ENCODE peak calls at places on chromosomes 5 and 9, in six cellular contexts. K, L, E, O, A and P are unnamed samples. For H3K27me3, the result is how much of the 10 kb centered on the place peaks cover.

GRCh38 chr5:150641006-150641570 is 628 bp downstream of the SYNPO start:
- DNase-seq in A (peak), L (no peak), O (no peak), K (no peak), E (no peak), P (peak)

GRCh38 chr5:72183231-72183630 is 76.0 kb downstream of the MAP1B start:
- DNase-seq in A (peak), O (no peak), L (no peak), E (no peak), K (no peak), P (no peak)

GRCh38 chr5:95382843-95383242 is 8.3 kb upstream of the FAM81B start:
- DNase-seq in A (no peak), E (no peak), L (no peak), K (no peak), O (no peak), P (no peak)

GRCh38 chr5:112689510-112689909 is 48.2 kb upstream of the APC start:
- DNase-seq in L (no peak), O (no peak), A (no peak), K (no peak), E (no peak), P (no peak)

GRCh38 chr5:1011226-1011631 is 2.6 kb downstream of the NKD2 start:
- DNase-seq in A (peak), K (no peak), O (peak), L (no peak), E (no peak), P (no peak)

GRCh38 chr5:122156724-122157325 is 27.5 kb downstream of the ZNF474 start:
- DNase-seq in L (peak), O (no peak), K (no peak), E (no peak), A (peak), P (no peak)

GRCh38 chr9:33024126-33024965 is 727 bp upstream of the DNAJA1 start:
- DNase-seq in O (peak), L (peak), A (peak), K (no peak), E (no peak), P (no peak)

GRCh38 chr5:89930591-89931383 is 478.8 kb downstream of the CETN3 start:
- DNase-seq in O (no peak), K (peak), A (no peak), L (peak), E (no peak), P (no peak)

GRCh38 chr5:53972314-53972713 is 338.1 kb downstream of the ARL15 start:
- DNase-seq in E (no peak), O (no peak), L (no peak), K (no peak), A (no peak), P (no peak)

GRCh38 chr5:64301566-64301965 is 135.9 kb downstream of the RNF180 start:
- DNase-seq in A (no peak), K (no peak), E (no peak), O (no peak), L (no peak), P (no peak)

GRCh38 chr5:22572941-22573340 is 280.2 kb downstream of the CDH12 start:
- DNase-seq in A (no peak), E (no peak), K (no peak), L (no peak), O (no peak), P (no peak)

GRCh38 chr5:58934629-58935097 is 351.8 kb downstream of the RAB3C start:
- DNase-seq in L (no peak), O (no peak), K (no peak), E (no peak), A (no peak), P (no peak)

GRCh38 chr5:74392698-74393431 is 247.7 kb downstream of the ENC1 start:
- DNase-seq in K (no peak), L (no peak), E (no peak), A (no peak), O (no peak), P (no peak)

GRCh38 chr9:86637515-86637914 is 283.3 kb upstream of the TUT7 start:
- DNase-seq in K (no peak), L (no peak), E (peak), A (peak), O (no peak), P (peak)

GRCh38 chr5:172010278-172010677 is 3.8 kb upstream of the FBXW11 start:
- DNase-seq in O (no peak), A (peak), L (no peak), E (no peak), K (no peak), P (no peak)

GRCh38 chr9:3708751-3709150 is 182.9 kb upstream of the RFX3 start:
- DNase-seq in E (no peak), O (no peak), L (no peak), A (no peak), K (no peak), P (no peak)

GRCh38 chr9:70010015-70010414 is 33.6 kb upstream of the MAMDC2 start:
- DNase-seq in E (no peak), O (no peak), A (no peak), L (no peak), K (no peak), P (no peak)

GRCh38 chr5:143349127-143349526 is 54.4 kb downstream of the NR3C1 start:
- DNase-seq in A (no peak), L (no peak), K (no peak), E (no peak), O (no peak), P (no peak)

GRCh38 chr5:128290152-128290858 is 206.7 kb downstream of the SLC12A2 start:
- DNase-seq in O (no peak), E (no peak), A (no peak), K (no peak), L (no peak), P (no peak)

GRCh38 chr5:145811834-145812625 is 23.1 kb downstream of the PRELID2 start:
- DNase-seq in E (no peak), O (no peak), K (no peak), L (no peak), A (peak), P (no peak)

GRCh38 chr9:34158362-34158869 is 20.4 kb upstream of the UBAP1 start:
- DNase-seq in L (no peak), A (no peak), O (no peak), K (peak), E (no peak), P (no peak)

GRCh38 chr5:137344723-137345322 is 154.3 kb downstream of the SPOCK1 start:
- DNase-seq in E (peak), O (peak), L (peak), A (peak), K (peak), P (peak)

GRCh38 chr5:164688437-164688836 is 1183.0 kb downstream of the MAT2B start:
- DNase-seq in E (no peak), L (no peak), A (peak), K (no peak), O (no peak), P (no peak)

GRCh38 chr9:113919422-113919821 is 43.3 kb downstream of the ZNF618 start:
- DNase-seq in L (no peak), A (no peak), O (no peak), E (peak), K (no peak), P (no peak)

GRCh38 chr9:106921341-106921899 is 58.5 kb downstream of the ZNF462 start:
- DNase-seq in L (peak), A (peak), O (peak), E (no peak), K (peak), P (peak)

GRCh38 chr9:134937566-134938345 is 20.0 kb upstream of the FCN1 start:
- DNase-seq in K (no peak), O (no peak), E (no peak), L (no peak), A (no peak), P (no peak)

GRCh38 chr5:35031276-35031675 is 16.5 kb downstream of the AGXT2 start:
- DNase-seq in L (no peak), A (no peak), O (no peak), E (no peak), K (no peak), P (no peak)

GRCh38 chr5:78889759-78890158 is 95.4 kb downstream of the ARSB start:
- DNase-seq in A (no peak), L (no peak), O (no peak), E (no peak), K (no peak), P (no peak)

GRCh38 chr5:121152411-121152810 is 688.3 kb downstream of the PRR16 start:
- DNase-seq in E (no peak), L (no peak), O (no peak), A (no peak), K (no peak), P (no peak)

GRCh38 chr5:64653776-64654175 is 36.5 kb upstream of the SHISAL2B start:
- DNase-seq in K (no peak), O (no peak), A (no peak), L (no peak), E (no peak), P (no peak)

GRCh38 chr5:1360861-1361260 is 16.0 kb upstream of the CLPTM1L start:
- DNase-seq in E (no peak), O (no peak), K (no peak), A (no peak), L (no peak), P (no peak)

GRCh38 chr9:3200331-3200774 is 325.4 kb downstream of the RFX3 start:
- DNase-seq in A (no peak), E (no peak), K (no peak), O (no peak), L (no peak), P (no peak)

GRCh38 chr9:75188756-75189155 is 100.4 kb downstream of the OSTF1 start:
- DNase-seq in E (no peak), A (no peak), L (no peak), K (no peak), O (no peak), P (no peak)

GRCh38 chr9:97930972-97931371 is 7.0 kb downstream of the HEMGN start:
- DNase-seq in L (no peak), O (no peak), E (no peak), K (no peak), A (no peak), P (no peak)
- H3K27me3 ChIP-seq in L (under half), O (under half), E (under half), K (under half), A (half or more), P (half or more)

GRCh38 chr9:120481248-120481647 is 98.7 kb downstream of the CDK5RAP2 start:
- DNase-seq in A (no peak), E (no peak), O (no peak), L (no peak), K (no peak), P (no peak)
- H3K27ac ChIP-seq in A (no peak), E (no peak), O (no peak), L (no peak), K (no peak), P (peak)

GRCh38 chr9:122097679-122098315 is 4.7 kb upstream of the TTLL11 start:
- DNase-seq in L (no peak), O (no peak), A (no peak), E (no peak), K (no peak), P (no peak)
- H3K27me3 ChIP-seq in L (under half), O (under half), A (half or more), E (under half), K (under half), P (under half)

GRCh38 chr9:123314617-123315016 is 41.4 kb upstream of the CRB2 start:
- DNase-seq in E (no peak), K (no peak), L (no peak), A (no peak), O (no peak), P (no peak)

GRCh38 chr9:123318961-123319421 is 37.0 kb upstream of the CRB2 start:
- DNase-seq in A (no peak), L (no peak), O (no peak), E (peak), K (no peak), P (peak)

GRCh38 chr9:123319541-123320339 is 36.3 kb upstream of the CRB2 start:
- DNase-seq in E (no peak), L (no peak), K (no peak), O (no peak), A (no peak), P (no peak)

GRCh38 chr9:123318192-123318591 is 37.8 kb upstream of the CRB2 start:
- DNase-seq in E (no peak), L (no peak), K (no peak), O (no peak), A (no peak), P (no peak)

GRCh38 chr9:123316053-123316718 is 39.8 kb upstream of the CRB2 start:
- DNase-seq in L (no peak), A (no peak), E (no peak), K (no peak), O (no peak), P (no peak)
- H3K27ac ChIP-seq in L (no peak), A (no peak), E (no peak), K (no peak), O (no peak), P (no peak)